ENCODE peak calls at places on chromosomes 4 and X, in ten cellular contexts. H is AG10803; R is ovary; T is brain microvascular endothelial cell; M is HFFc6; I is CD8-positive, alpha-beta T cell; K is tibial nerve; Y is progenitor cell of endocrine pancreas; G is fibroblast of mammary gland; X is colonic mucosa. F is an unnamed sample.

GRCh38 chrX:129875669-129876068 is 30.3 kb upstream of the UTP14A start:
- DNase-seq in H (peak; percentile 88), G (peak; percentile 87), I (no peak), M (peak; percentile 87), X (no peak), R (no peak), Y (no peak), K (no peak), T (peak; percentile 74), F (no peak)

GRCh38 chr4:57113870-57114269 is 3.7 kb upstream of the IGFBP7 start:
- DNase-seq in Y (no peak), G (no peak), H (no peak), K (no peak), M (no peak), X (no peak), R (no peak), I (no peak), T (no peak), F (no peak)

GRCh38 chrX:129773649-129774458 is 5.9 kb upstream of the SASH3 start:
- DNase-seq in I (no peak), R (no peak), K (no peak), H (no peak), M (no peak), X (peak; percentile 42), G (no peak), T (no peak), Y (no peak), F (no peak)

GRCh38 chr4:40976343-40976742 is 226.6 kb downstream of the NSUN7 start:
- DNase-seq in H (peak; percentile 66), M (peak; percentile 47), X (peak; percentile 58), T (no peak), I (no peak), R (no peak), K (no peak), G (peak; percentile 77), Y (no peak), F (no peak)

GRCh38 chr4:184885602-184886001 is 59.8 kb upstream of the ACSL1 start:
- DNase-seq in X (no peak), T (no peak), R (no peak), K (no peak), I (no peak), H (no peak), G (peak; percentile 9), Y (no peak), M (no peak), F (no peak)

GRCh38 chr4:119628281-119629141 is at the start of gene PDE5A:
- DNase-seq in K (peak; percentile 66), I (peak; percentile 76), H (peak; percentile 67), M (peak; percentile 54), R (peak; percentile 82), G (peak; percentile 58), Y (peak; percentile 89), T (peak; percentile 61), X (peak; percentile 88), F (peak; percentile 59)

GRCh38 chrX:51614353-51614752 is 4.4 kb downstream of the CENPVL3 start:
- DNase-seq in I (no peak), K (no peak), R (no peak), G (peak; percentile 66), M (peak; percentile 12), T (peak; percentile 15), Y (no peak), X (no peak), H (peak; percentile 59), F (no peak)

GRCh38 chrX:149145845-149146285 is 359.2 kb downstream of the IDS start:
- DNase-seq in R (no peak), I (no peak), H (no peak), Y (no peak), T (no peak), X (no peak), M (no peak), K (no peak), G (peak; percentile 31), F (no peak)

GRCh38 chr4:183364025-183364424 is 41.8 kb upstream of the CLDN24 start:
- DNase-seq in T (no peak), M (no peak), Y (no peak), G (no peak), K (no peak), X (no peak), I (no peak), H (no peak), R (no peak), F (no peak)

GRCh38 chrX:120463241-120463640 is 5.9 kb downstream of the LAMP2 start:
- DNase-seq in Y (no peak), K (no peak), H (peak; percentile 43), M (no peak), I (no peak), G (peak; percentile 63), X (no peak), R (no peak), T (no peak), F (no peak)

GRCh38 chrX:149950681-149951080 is 12.4 kb upstream of the EOLA2 start:
- DNase-seq in H (peak; percentile 63), G (peak; percentile 69), R (no peak), I (no peak), X (peak; percentile 31), Y (no peak), M (peak; percentile 55), K (no peak), T (peak; percentile 50), F (no peak)

GRCh38 chr4:81470456-81471327 is 1.0 kb downstream of the RASGEF1B start:
- DNase-seq in G (no peak), M (no peak), X (peak; percentile 68), K (peak; percentile 29), T (peak; percentile 33), Y (no peak), R (peak; percentile 45), H (no peak), I (peak; percentile 38), F (peak; percentile 44)

GRCh38 chr4:144355809-144356757 is 215.6 kb upstream of the GYPA start:
- DNase-seq in H (peak; percentile 78), X (peak; percentile 23), G (peak; percentile 87), R (no peak), M (peak; percentile 85), I (no peak), T (peak; percentile 99), Y (no peak), K (peak; percentile 13), F (no peak)

GRCh38 chrX:439236-439635 is 52.5 kb upstream of the PPP2R3B start:
- DNase-seq in K (no peak), Y (no peak), I (no peak), T (no peak), M (no peak), R (no peak), H (no peak), X (no peak), G (no peak), F (no peak)

GRCh38 chr4:114115526-114115925 is 136.1 kb upstream of the ARSJ start:
- DNase-seq in T (no peak), Y (no peak), G (no peak), K (no peak), M (no peak), X (no peak), R (no peak), H (no peak), I (no peak), F (no peak)

GRCh38 chr4:100421356-100421978 is 96.4 kb downstream of the EMCN start:
- DNase-seq in H (peak; percentile 53), Y (no peak), I (no peak), T (peak; percentile 10), R (no peak), X (no peak), M (peak; percentile 63), G (peak; percentile 67), K (no peak), F (no peak)

GRCh38 chr4:110042540-110043517 is 130.1 kb downstream of the EGF start:
- DNase-seq in T (no peak), X (no peak), K (no peak), G (no peak), R (no peak), H (peak; percentile 12), I (no peak), Y (no peak), M (no peak), F (no peak)

GRCh38 chr4:172830295-172830764 is 338.3 kb upstream of the GALNT7 start:
- DNase-seq in T (no peak), M (no peak), I (no peak), R (no peak), X (no peak), G (peak; percentile 24), Y (no peak), H (no peak), K (no peak), F (no peak)
- TF ChIP-seq CTCF in T (no peak), M (peak; percentile 86), I (peak; percentile 81), R (peak; percentile 21), X (peak; percentile 48), G (peak; percentile 41), Y (peak; percentile 70), H (peak; percentile 54), K (peak; percentile 59), F (peak; percentile 72)

GRCh38 chrX:71565634-71566033 is 12.6 kb upstream of the GCNA start:
- DNase-seq in I (no peak), G (peak; percentile 7), X (no peak), Y (no peak), T (no peak), H (no peak), R (no peak), K (no peak), M (no peak), F (no peak)

GRCh38 chrX:71558920-71559319 is 19.3 kb upstream of the GCNA start:
- DNase-seq in Y (no peak), K (no peak), R (no peak), I (no peak), X (no peak), M (no peak), H (no peak), G (no peak), T (no peak), F (no peak)

GRCh38 chrX:71563921-71564320 is 14.3 kb upstream of the GCNA start:
- DNase-seq in M (no peak), H (no peak), X (no peak), Y (no peak), I (no peak), K (no peak), G (no peak), T (no peak), R (no peak), F (no peak)
- TF ChIP-seq CTCF in M (no peak), H (no peak), X (no peak), Y (no peak), I (no peak), K (no peak), G (no peak), T (no peak), R (no peak), F (no peak)

DNA sequence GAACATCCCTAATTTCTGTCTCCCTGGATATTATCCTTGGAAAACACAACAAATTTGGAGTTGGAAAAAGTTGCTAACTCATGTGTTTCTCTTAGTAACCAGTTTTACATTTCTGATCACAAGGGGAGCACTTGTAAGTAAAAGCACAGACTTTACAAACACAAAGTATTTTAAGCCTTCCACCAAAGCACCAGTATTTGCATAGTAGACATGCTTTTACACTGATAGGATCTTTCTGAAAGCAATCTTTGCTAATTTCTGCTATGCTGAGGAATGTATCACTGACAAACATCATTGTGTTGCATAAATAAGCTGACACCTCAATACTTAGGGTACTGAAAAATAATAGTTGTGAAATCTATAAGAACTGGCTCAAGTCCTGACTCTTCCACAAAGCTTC is 100.6 kb downstream of the MID1 start:
- DNase-seq in K (no peak), H (peak; percentile 79), I (no peak), X (no peak), Y (no peak), M (peak; percentile 40), G (no peak), T (no peak), R (no peak), F (no peak)
- TF ChIP-seq CTCF in K (no peak), H (peak; percentile 8), I (no peak), X (no peak), Y (no peak), M (no peak), G (no peak), T (no peak), R (no peak), F (no peak)

GRCh38 chrX:56600141-56600540 is 36.7 kb downstream of the UBQLN2 start:
- DNase-seq in M (no peak), X (no peak), H (no peak), I (no peak), G (peak; percentile 0), T (peak; percentile 3), K (no peak), R (no peak), Y (no peak), F (no peak)
- TF ChIP-seq CTCF in M (no peak), X (no peak), H (no peak), I (no peak), G (no peak), T (no peak), K (no peak), R (no peak), Y (no peak), F (no peak)

F was measured in natural killer cell.